ENCODE peak calls at places on chromosome 12, in five cellular contexts. M is T-cell; L is stimulated activated CD8-positive, alpha-beta memory T cell treated with anti-CD3 and anti-CD28 coated beads, Interleukin-15, amount 100 ng/mL, for 24 hours; T is activated T-cell treated with anti-CD3 and anti-CD28 coated beads for 1 hour; V is testis. O is an unnamed sample.

GRCh38 chr12:75750950-75751349 is 239.5 kb upstream of the KRR1 start:
- DNase-seq in M (no peak), L (no peak), T (no peak), V (no peak), O (no peak)

GRCh38 chr12:76085159-76085868 is 829 bp upstream of the NAP1L1 start:
- DNase-seq in M (peak; percentile 40), L (no peak), T (peak; percentile 42), V (peak; percentile 55), O (no peak)

GRCh38 chr12:29782821-29783772 is 645 bp downstream of the TMTC1 start:
- DNase-seq in M (no peak), L (no peak), T (no peak), V (peak; percentile 42), O (peak; percentile 83)

GRCh38 chr12:78388461-78388860 is 476.1 kb upstream of the SYT1 start:
- DNase-seq in M (no peak), L (no peak), T (no peak), V (no peak), O (no peak)

GRCh38 chr12:54126696-54127537 is 61.9 kb downstream of the SMUG1 start:
- DNase-seq in M (no peak), L (no peak), T (no peak), V (peak; percentile 64), O (peak; percentile 70)

GRCh38 chr12:2111816-2112215 is 59.0 kb downstream of the CACNA1C start:
- DNase-seq in M (no peak), L (no peak), T (no peak), V (no peak), O (no peak)

GRCh38 chr12:47754881-47755280 is 3.8 kb downstream of the RAPGEF3 start:
- DNase-seq in M (no peak), L (no peak), T (no peak), V (no peak), O (peak; percentile 82)

GRCh38 chr12:19031032-19031431 is 98.5 kb upstream of the PLEKHA5 start:
- DNase-seq in M (no peak), L (no peak), T (no peak), V (no peak), O (peak; percentile 84)